ENCODE peak calls at places on chromosomes 7 and 10, in four cellular contexts. One of them, this sample, is unnamed.

GRCh38 chr7:87886875-87887274 is 10.6 kb downstream of the DBF4 start:
- DNase-seq in astrocyte of the spinal cord: peak
- DNase-seq in AG08395: peak
- DNase-seq in fibroblast of the conjunctiva: peak
- DNase-seq in this sample: peak

GRCh38 chr7:26531926-26532325 is 240.3 kb downstream of the SNX10 start:
- DNase-seq in astrocyte of the spinal cord: no peak
- DNase-seq in AG08395: no peak
- DNase-seq in fibroblast of the conjunctiva: no peak
- DNase-seq in this sample: no peak

GRCh38 chr7:106639476-106640334 is 21.3 kb downstream of the CCDC71L start:
- DNase-seq in astrocyte of the spinal cord: no peak
- DNase-seq in AG08395: no peak
- DNase-seq in fibroblast of the conjunctiva: no peak
- DNase-seq in this sample: no peak

GRCh38 chr10:50990568-50991495 is 83.5 kb upstream of the PRKG1 start:
- DNase-seq in astrocyte of the spinal cord: peak
- DNase-seq in AG08395: peak
- DNase-seq in fibroblast of the conjunctiva: peak
- DNase-seq in this sample: peak

GRCh38 chr10:35005868-35006267 is 84.3 kb downstream of the CUL2 start:
- DNase-seq in astrocyte of the spinal cord: peak
- DNase-seq in AG08395: peak
- DNase-seq in fibroblast of the conjunctiva: peak
- DNase-seq in this sample: peak

GRCh38 chr10:82564353-82565218 is 689.6 kb downstream of the NRG3 start:
- DNase-seq in astrocyte of the spinal cord: peak
- DNase-seq in AG08395: no peak
- DNase-seq in fibroblast of the conjunctiva: no peak
- DNase-seq in this sample: no peak

GRCh38 chr7:130124711-130125110 is 54.4 kb downstream of the KLHDC10 start:
- DNase-seq in astrocyte of the spinal cord: no peak
- DNase-seq in AG08395: no peak
- DNase-seq in fibroblast of the conjunctiva: no peak
- DNase-seq in this sample: no peak

GRCh38 chr10:86603256-86603655 is 51.1 kb upstream of the OPN4 start:
- DNase-seq in astrocyte of the spinal cord: no peak
- DNase-seq in AG08395: no peak
- DNase-seq in fibroblast of the conjunctiva: no peak
- DNase-seq in this sample: no peak

GRCh38 chr10:96306516-96306915 is 2.3 kb downstream of the DNTT start:
- DNase-seq in astrocyte of the spinal cord: no peak
- DNase-seq in AG08395: no peak
- DNase-seq in fibroblast of the conjunctiva: no peak
- DNase-seq in this sample: no peak

GRCh38 chr7:22350466-22351328 is 6.3 kb downstream of the RAPGEF5 start:
- DNase-seq in astrocyte of the spinal cord: peak
- DNase-seq in AG08395: peak
- DNase-seq in fibroblast of the conjunctiva: no peak
- DNase-seq in this sample: peak

GRCh38 chr7:21939136-21939857 is 6.4 kb downstream of the CDCA7L start:
- DNase-seq in astrocyte of the spinal cord: peak
- DNase-seq in AG08395: no peak
- DNase-seq in fibroblast of the conjunctiva: no peak
- DNase-seq in this sample: peak

GRCh38 chr7:27641576-27642230 is 21.0 kb downstream of the HIBADH start:
- DNase-seq in astrocyte of the spinal cord: peak
- DNase-seq in AG08395: no peak
- DNase-seq in fibroblast of the conjunctiva: no peak
- DNase-seq in this sample: no peak

GRCh38 chr7:157813053-157813452 is 476.2 kb downstream of the DNAJB6 start:
- DNase-seq in astrocyte of the spinal cord: no peak
- DNase-seq in AG08395: no peak
- DNase-seq in fibroblast of the conjunctiva: no peak
- DNase-seq in this sample: no peak

GRCh38 chr10:46530249-46531186 is 25.9 kb downstream of the GPRIN2 start:
- DNase-seq in astrocyte of the spinal cord: peak
- DNase-seq in AG08395: peak
- DNase-seq in fibroblast of the conjunctiva: peak
- DNase-seq in this sample: peak

GRCh38 chr10:88282876-88283275 is 300.2 kb downstream of the RNLS start:
- DNase-seq in astrocyte of the spinal cord: no peak
- DNase-seq in AG08395: no peak
- DNase-seq in fibroblast of the conjunctiva: no peak
- DNase-seq in this sample: no peak

GRCh38 chr10:50565301-50566083 is 58.3 kb downstream of the SGMS1 start:
- DNase-seq in astrocyte of the spinal cord: no peak
- DNase-seq in AG08395: no peak
- DNase-seq in fibroblast of the conjunctiva: no peak
- DNase-seq in this sample: no peak

GRCh38 chr10:77631241-77631640 is 6.4 kb downstream of the KCNMA1 start:
- DNase-seq in astrocyte of the spinal cord: no peak
- DNase-seq in AG08395: no peak
- DNase-seq in fibroblast of the conjunctiva: no peak
- DNase-seq in this sample: no peak

GRCh38 chr10:89073719-89074118 is 83.1 kb downstream of the FAS start:
- DNase-seq in astrocyte of the spinal cord: no peak
- DNase-seq in AG08395: no peak
- DNase-seq in fibroblast of the conjunctiva: no peak
- DNase-seq in this sample: no peak

GRCh38 chr7:88401009-88401623 is 94.4 kb upstream of the STEAP4 start:
- DNase-seq in astrocyte of the spinal cord: no peak
- DNase-seq in AG08395: no peak
- DNase-seq in fibroblast of the conjunctiva: no peak
- DNase-seq in this sample: no peak

GRCh38 chr7:103140684-103141083 is 8.2 kb downstream of the NAPEPLD start:
- DNase-seq in astrocyte of the spinal cord: no peak
- DNase-seq in AG08395: no peak
- DNase-seq in fibroblast of the conjunctiva: no peak
- DNase-seq in this sample: no peak

GRCh38 chr10:120950103-120950561 is 99.0 kb downstream of the WDR11 start:
- DNase-seq in astrocyte of the spinal cord: peak
- DNase-seq in AG08395: peak
- DNase-seq in fibroblast of the conjunctiva: no peak
- DNase-seq in this sample: no peak

GRCh38 chr7:4837814-4838625 is 23.8 kb downstream of the PAPOLB start:
- DNase-seq in astrocyte of the spinal cord: no peak
- DNase-seq in AG08395: no peak
- DNase-seq in fibroblast of the conjunctiva: no peak
- DNase-seq in this sample: no peak

GRCh38 chr7:148662646-148663045 is 36.1 kb upstream of the CUL1 start:
- DNase-seq in astrocyte of the spinal cord: no peak
- DNase-seq in AG08395: no peak
- DNase-seq in fibroblast of the conjunctiva: no peak
- DNase-seq in this sample: no peak

GRCh38 chr10:105761861-105762260 is 1120.8 kb downstream of the SORCS3 start:
- DNase-seq in astrocyte of the spinal cord: no peak
- DNase-seq in AG08395: no peak
- DNase-seq in fibroblast of the conjunctiva: no peak
- DNase-seq in this sample: no peak

GRCh38 chr10:43817368-43817767 is 168.7 kb upstream of the ZNF32 start:
- DNase-seq in astrocyte of the spinal cord: peak
- DNase-seq in AG08395: peak
- DNase-seq in fibroblast of the conjunctiva: no peak
- DNase-seq in this sample: no peak

GRCh38 chr7:125149151-125149550 is 219.5 kb upstream of the POT1 start:
- DNase-seq in astrocyte of the spinal cord: peak
- DNase-seq in AG08395: no peak
- DNase-seq in fibroblast of the conjunctiva: no peak
- DNase-seq in this sample: peak

GRCh38 chr10:8392216-8392615 is 337.7 kb downstream of the GATA3 start:
- DNase-seq in astrocyte of the spinal cord: peak
- DNase-seq in AG08395: no peak
- DNase-seq in fibroblast of the conjunctiva: peak
- DNase-seq in this sample: no peak

This sample was measured in astrocyte of the cerebellum.